ENCODE peak calls at places on chromosome X, in four cellular contexts. One of them, this sample, is unnamed.

GRCh38 chrX:11929476-11929875 is 171.4 kb downstream of the MSL3 start:
- DNase-seq in cardiac fibroblast: peak
- DNase-seq in left lung: no peak
- DNase-seq in fibroblast of the aortic adventitia: no peak
- DNase-seq in this sample: peak

GRCh38 chrX:14673764-14674163 is 144.4 kb downstream of the GLRA2 start:
- DNase-seq in cardiac fibroblast: peak
- DNase-seq in left lung: no peak
- DNase-seq in fibroblast of the aortic adventitia: peak
- DNase-seq in this sample: peak

GRCh38 chrX:45889471-45889870 is 655.8 kb downstream of the ZNF674 start:
- DNase-seq in cardiac fibroblast: peak
- DNase-seq in left lung: no peak
- DNase-seq in fibroblast of the aortic adventitia: no peak
- DNase-seq in this sample: peak

GRCh38 chrX:72048515-72049455 is 82.9 kb downstream of the RTL5 start:
- DNase-seq in cardiac fibroblast: no peak
- DNase-seq in left lung: no peak
- DNase-seq in fibroblast of the aortic adventitia: no peak
- DNase-seq in this sample: no peak

GRCh38 chrX:11886745-11887144 is 128.7 kb downstream of the MSL3 start:
- DNase-seq in cardiac fibroblast: peak
- DNase-seq in left lung: no peak
- DNase-seq in fibroblast of the aortic adventitia: peak
- DNase-seq in this sample: peak

GRCh38 chrX:133412246-133412645 is 3.0 kb downstream of the GPC4 start:
- DNase-seq in cardiac fibroblast: peak
- DNase-seq in left lung: no peak
- DNase-seq in fibroblast of the aortic adventitia: peak
- DNase-seq in this sample: no peak

GRCh38 chrX:135985123-135985973 is at the start of gene SLC9A6:
- DNase-seq in cardiac fibroblast: peak
- DNase-seq in left lung: peak
- DNase-seq in fibroblast of the aortic adventitia: peak
- DNase-seq in this sample: peak

GRCh38 chrX:115413246-115413878 is 123.8 kb downstream of the LUZP4 start:
- DNase-seq in cardiac fibroblast: peak
- DNase-seq in left lung: no peak
- DNase-seq in fibroblast of the aortic adventitia: no peak
- DNase-seq in this sample: no peak

GRCh38 chrX:2159393-2159792 is 341.4 kb downstream of the DHRSX start:
- DNase-seq in cardiac fibroblast: no peak
- DNase-seq in left lung: no peak
- DNase-seq in fibroblast of the aortic adventitia: no peak
- DNase-seq in this sample: no peak

GRCh38 chrX:70553516-70553915 is 108.9 kb downstream of the DLG3 start:
- DNase-seq in cardiac fibroblast: no peak
- DNase-seq in left lung: no peak
- DNase-seq in fibroblast of the aortic adventitia: no peak
- DNase-seq in this sample: peak

GRCh38 chrX:72254835-72255234 is 16.0 kb upstream of the ERCC6L start:
- DNase-seq in cardiac fibroblast: no peak
- DNase-seq in left lung: no peak
- DNase-seq in fibroblast of the aortic adventitia: no peak
- DNase-seq in this sample: no peak

GRCh38 chrX:42704454-42704853 is 73.5 kb downstream of the PPP1R2C start:
- DNase-seq in cardiac fibroblast: peak
- DNase-seq in left lung: no peak
- DNase-seq in fibroblast of the aortic adventitia: peak
- DNase-seq in this sample: no peak

GRCh38 chrX:24298191-24298590 is 15.7 kb downstream of the SUPT20HL2 start:
- DNase-seq in cardiac fibroblast: no peak
- DNase-seq in left lung: no peak
- DNase-seq in fibroblast of the aortic adventitia: no peak
- DNase-seq in this sample: no peak

GRCh38 chrX:22538581-22538980 is 265.9 kb downstream of the CBLL2 start:
- DNase-seq in cardiac fibroblast: no peak
- DNase-seq in left lung: no peak
- DNase-seq in fibroblast of the aortic adventitia: no peak
- DNase-seq in this sample: peak

GRCh38 chrX:43333543-43333942 is 322.6 kb upstream of the MAOA start:
- DNase-seq in cardiac fibroblast: peak
- DNase-seq in left lung: no peak
- DNase-seq in fibroblast of the aortic adventitia: no peak
- DNase-seq in this sample: peak

GRCh38 chrX:34810364-34810763 is 132.2 kb upstream of the FAM47B start:
- DNase-seq in cardiac fibroblast: peak
- DNase-seq in left lung: no peak
- DNase-seq in fibroblast of the aortic adventitia: peak
- DNase-seq in this sample: peak

GRCh38 chrX:49058794-49059193 is at the start of gene CCDC120:
- DNase-seq in cardiac fibroblast: no peak
- DNase-seq in left lung: no peak
- DNase-seq in fibroblast of the aortic adventitia: no peak
- DNase-seq in this sample: peak

GRCh38 chrX:53312946-53313745 is 31.8 kb upstream of the IQSEC2 start:
- DNase-seq in cardiac fibroblast: peak
- DNase-seq in left lung: no peak
- DNase-seq in fibroblast of the aortic adventitia: peak
- DNase-seq in this sample: peak

GRCh38 chrX:30906726-30907125 is 17.7 kb upstream of the TAB3 start:
- DNase-seq in cardiac fibroblast: peak
- DNase-seq in left lung: no peak
- DNase-seq in fibroblast of the aortic adventitia: peak
- DNase-seq in this sample: peak

GRCh38 chrX:10906861-10907260 is 204.3 kb upstream of the HCCS start:
- DNase-seq in cardiac fibroblast: peak
- DNase-seq in left lung: no peak
- DNase-seq in fibroblast of the aortic adventitia: no peak
- DNase-seq in this sample: no peak

GRCh38 chrX:40299028-40299479 is 201.3 kb upstream of the BCOR start:
- DNase-seq in cardiac fibroblast: peak
- DNase-seq in left lung: no peak
- DNase-seq in fibroblast of the aortic adventitia: peak
- DNase-seq in this sample: no peak
- TF ChIP-seq CTCF in cardiac fibroblast: no peak
- TF ChIP-seq CTCF in left lung: no peak
- TF ChIP-seq CTCF in fibroblast of the aortic adventitia: peak
- TF ChIP-seq CTCF in this sample: no peak

DNA sequence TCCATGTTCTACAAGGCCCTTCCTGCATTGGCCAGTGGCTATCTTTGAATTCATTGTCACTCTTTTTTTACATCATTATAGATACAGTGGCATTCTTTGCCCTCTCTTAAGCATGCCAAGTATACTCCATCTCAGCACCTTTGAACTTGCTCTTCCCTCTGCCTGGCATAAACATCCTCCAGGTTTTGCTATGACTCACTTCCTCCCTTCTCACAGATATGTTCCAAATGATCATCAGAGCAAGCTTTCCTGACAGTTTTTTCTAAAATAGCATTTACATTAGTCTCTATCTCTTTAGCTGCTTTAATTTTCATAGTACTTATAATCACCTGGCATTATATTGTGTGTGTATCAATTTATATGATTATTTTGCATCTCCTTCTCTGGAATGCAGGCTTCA is 553.3 kb upstream of the MAGEB2 start:
- DNase-seq in cardiac fibroblast: peak
- DNase-seq in left lung: no peak
- DNase-seq in fibroblast of the aortic adventitia: peak
- DNase-seq in this sample: peak
- H3K4me3 ChIP-seq in cardiac fibroblast: no peak
- H3K4me3 ChIP-seq in left lung: no peak
- H3K4me3 ChIP-seq in fibroblast of the aortic adventitia: no peak
- H3K4me3 ChIP-seq in this sample: no peak

GRCh38 chrX:37958493-37959211 is 47.7 kb upstream of the SYTL5 start:
- DNase-seq in cardiac fibroblast: peak
- DNase-seq in left lung: no peak
- DNase-seq in fibroblast of the aortic adventitia: peak
- DNase-seq in this sample: no peak
- TF ChIP-seq CTCF in cardiac fibroblast: no peak
- TF ChIP-seq CTCF in left lung: no peak
- TF ChIP-seq CTCF in fibroblast of the aortic adventitia: no peak
- TF ChIP-seq CTCF in this sample: no peak

GRCh38 chrX:130523460-130524394 is 121.9 kb downstream of the RBMX2 start:
- DNase-seq in cardiac fibroblast: peak
- DNase-seq in left lung: no peak
- DNase-seq in fibroblast of the aortic adventitia: no peak
- DNase-seq in this sample: peak
- H3K4me3 ChIP-seq in cardiac fibroblast: peak
- H3K4me3 ChIP-seq in left lung: no peak
- H3K4me3 ChIP-seq in fibroblast of the aortic adventitia: peak
- H3K4me3 ChIP-seq in this sample: peak

DNA sequence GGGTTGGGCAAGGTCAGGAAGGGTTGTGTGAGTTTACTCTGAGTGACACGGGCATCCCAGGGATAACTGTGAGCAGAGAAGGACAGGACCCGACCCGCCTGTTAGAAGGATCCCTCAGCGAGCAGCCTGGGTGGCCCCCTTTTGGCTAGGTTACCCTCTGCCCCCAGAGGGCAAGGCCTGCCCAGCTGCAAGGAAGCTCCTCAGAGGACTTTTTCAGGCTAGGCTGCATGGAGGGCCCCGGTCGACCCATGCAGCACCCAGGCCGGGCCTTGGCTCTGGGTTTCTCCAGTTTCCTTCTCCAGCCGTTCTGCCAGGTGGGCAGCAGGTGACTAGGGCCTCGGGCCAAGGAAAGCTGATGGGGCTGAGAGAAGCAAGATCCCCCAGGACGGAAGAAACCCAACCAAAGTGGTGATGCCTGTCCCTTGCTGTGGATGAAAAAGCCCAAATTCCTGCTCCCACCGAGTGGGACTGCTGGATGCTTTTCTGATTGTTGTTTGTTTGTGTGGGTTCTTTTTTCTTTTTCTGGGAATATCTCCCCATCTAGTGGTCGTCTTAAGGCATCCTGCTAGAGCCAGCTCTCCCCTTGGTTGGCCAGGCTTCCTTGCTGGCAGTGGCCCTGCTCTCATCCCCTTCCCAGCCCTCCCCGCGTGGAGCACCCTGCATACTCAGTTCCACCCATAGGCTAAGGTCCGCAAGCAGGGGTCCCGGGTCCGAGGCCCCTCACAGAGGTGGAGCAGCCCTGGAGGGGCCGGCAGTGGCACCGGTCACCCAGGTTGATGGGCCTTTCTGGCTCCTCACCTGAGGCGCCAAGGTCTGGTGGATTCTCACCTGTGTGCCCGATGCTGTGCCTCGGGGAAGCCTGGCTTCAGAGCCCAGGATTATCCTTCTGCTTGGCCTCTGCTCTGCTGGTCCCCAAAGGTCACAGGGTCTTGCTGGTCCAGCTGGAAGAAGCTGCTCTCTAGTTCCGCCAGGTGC is 1.8 kb downstream of the ZFP92 start:
- DNase-seq in cardiac fibroblast: no peak
- DNase-seq in left lung: no peak
- DNase-seq in fibroblast of the aortic adventitia: no peak
- DNase-seq in this sample: no peak
- TF ChIP-seq CTCF in cardiac fibroblast: no peak
- TF ChIP-seq CTCF in left lung: no peak
- TF ChIP-seq CTCF in fibroblast of the aortic adventitia: no peak
- TF ChIP-seq CTCF in this sample: no peak

DNA sequence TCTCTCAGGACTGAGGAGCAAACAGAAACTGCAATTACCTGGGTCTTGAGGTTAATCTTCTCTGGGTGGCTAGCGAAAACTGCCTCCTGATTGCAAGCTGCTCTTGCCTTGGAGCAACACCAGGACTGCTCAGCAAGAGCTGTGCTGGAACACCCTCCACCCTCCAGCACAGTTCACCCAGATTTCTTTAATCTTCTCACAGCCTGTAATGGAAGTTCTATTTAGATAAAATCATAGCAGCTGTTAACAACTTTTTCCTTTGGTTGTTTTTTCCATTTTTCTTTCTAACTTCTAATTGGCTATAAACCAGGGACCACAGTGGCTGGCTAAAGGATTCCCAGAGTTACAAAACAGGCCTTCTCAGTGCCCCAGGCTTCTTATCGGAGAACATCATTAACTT is 36.3 kb downstream of the OPHN1 start:
- DNase-seq in cardiac fibroblast: no peak
- DNase-seq in left lung: no peak
- DNase-seq in fibroblast of the aortic adventitia: peak
- DNase-seq in this sample: no peak
- H3K4me3 ChIP-seq in cardiac fibroblast: no peak
- H3K4me3 ChIP-seq in left lung: no peak
- H3K4me3 ChIP-seq in fibroblast of the aortic adventitia: no peak
- H3K4me3 ChIP-seq in this sample: no peak

DNA sequence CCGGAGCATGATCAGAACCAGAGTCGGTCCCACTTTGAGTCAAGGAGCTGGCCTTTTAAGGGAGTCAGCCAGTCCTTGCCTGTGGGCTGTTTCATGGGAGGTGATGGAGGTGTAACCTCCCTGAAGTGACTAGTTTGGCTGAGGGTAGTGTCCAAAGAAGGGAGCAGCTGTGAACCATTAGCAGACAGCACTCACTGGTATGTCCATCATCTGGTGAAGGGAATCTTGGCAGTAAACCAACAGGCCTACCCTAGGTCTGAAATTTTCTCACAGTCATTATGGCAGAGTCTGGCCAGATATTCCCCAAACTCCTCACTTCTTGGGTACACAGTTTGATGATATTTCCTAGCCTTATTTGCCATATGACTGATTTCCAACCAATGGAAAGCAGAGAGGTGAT is 12.2 kb upstream of the REPS2 start:
- DNase-seq in cardiac fibroblast: no peak
- DNase-seq in left lung: no peak
- DNase-seq in fibroblast of the aortic adventitia: no peak
- DNase-seq in this sample: no peak
- TF ChIP-seq CTCF in cardiac fibroblast: no peak
- TF ChIP-seq CTCF in left lung: no peak
- TF ChIP-seq CTCF in fibroblast of the aortic adventitia: no peak
- TF ChIP-seq CTCF in this sample: no peak